ENCODE peak calls at places on chromosomes 6 and 20, in seven cellular contexts. G is body of pancreas, W is Calu3, M is foreskin fibroblast, C is choroid plexus epithelial cell, D is BJ, U is endodermal cell. J is an unnamed sample.
A peak's percentile ranks its signal among the peaks of the same experiment; 100 is the strongest.

GRCh38 chr6:57221936-57222683 is at the start of gene RAB23:
- DNase-seq in M (peak; percentile 95), G (peak; percentile 81), C (peak; percentile 85), U (peak; percentile 96), W (peak; percentile 89), D (peak; percentile 36), J (peak; percentile 81)

GRCh38 chr6:33665957-33666356 is 44.8 kb downstream of the ITPR3 start:
- DNase-seq in W (no peak), M (no peak), G (no peak), C (no peak), U (peak; percentile 69), D (no peak), J (no peak)

GRCh38 chr6:37946021-37946420 is 126.5 kb downstream of the ZFAND3 start:
- DNase-seq in W (no peak), C (no peak), D (no peak), U (no peak), G (no peak), M (no peak), J (no peak)

GRCh38 chr6:121912905-121913304 is 477.5 kb downstream of the GJA1 start:
- DNase-seq in W (no peak), M (no peak), U (no peak), C (no peak), D (no peak), G (no peak), J (no peak)

GRCh38 chr6:42960243-42961019 is at the start of gene GNMT:
- DNase-seq in U (peak; percentile 94), W (peak; percentile 90), C (peak; percentile 26), D (no peak), G (peak; percentile 93), M (peak; percentile 48), J (peak; percentile 45)

GRCh38 chr20:41657655-41658054 is 39.5 kb upstream of the CHD6 start:
- DNase-seq in M (no peak), W (no peak), D (no peak), C (no peak), G (no peak), U (no peak), J (no peak)

GRCh38 chr20:46974669-46975434 is 80.2 kb downstream of the EYA2 start:
- DNase-seq in C (no peak), D (no peak), W (no peak), M (no peak), U (no peak), G (no peak), J (no peak)

GRCh38 chr6:113449051-113449450 is 408.1 kb upstream of the MARCKS start:
- DNase-seq in C (peak; percentile 80), M (peak; percentile 68), U (no peak), G (no peak), D (no peak), W (no peak), J (no peak)

GRCh38 chr20:14410869-14411555 is 73.6 kb upstream of the FLRT3 start:
- DNase-seq in C (no peak), M (peak; percentile 64), D (no peak), G (peak; percentile 27), U (no peak), W (peak; percentile 2), J (no peak)

GRCh38 chr6:152091851-152092341 is 284.4 kb downstream of the ESR1 start:
- DNase-seq in G (no peak), U (no peak), D (no peak), W (no peak), M (peak; percentile 87), C (peak; percentile 46), J (no peak)

GRCh38 chr20:4544765-4545164 is 176.9 kb upstream of the PRND start:
- DNase-seq in D (peak; percentile 42), W (no peak), G (no peak), C (peak; percentile 47), M (peak; percentile 81), U (no peak), J (no peak)

GRCh38 chr6:10101551-10102252 is 313.2 kb downstream of the TFAP2A start:
- DNase-seq in M (no peak), C (no peak), G (no peak), U (no peak), D (no peak), W (no peak), J (no peak)

GRCh38 chr20:8766868-8767390 is 302.0 kb upstream of the PLCB4 start:
- DNase-seq in M (no peak), C (no peak), G (no peak), D (no peak), U (no peak), W (no peak), J (no peak)

GRCh38 chr6:128554302-128554701 is 33.9 kb upstream of the PTPRK start:
- DNase-seq in W (no peak), D (no peak), U (no peak), C (peak; percentile 44), M (peak; percentile 33), G (no peak), J (no peak)

GRCh38 chr6:108755257-108756240 is 92.7 kb upstream of the ARMC2 start:
- DNase-seq in D (no peak), C (peak; percentile 28), U (peak; percentile 29), M (peak; percentile 51), W (no peak), G (no peak), J (no peak)

GRCh38 chr6:46381057-46381456 is 110.2 kb downstream of the RCAN2 start:
- DNase-seq in M (no peak), G (no peak), C (no peak), D (no peak), W (no peak), U (no peak), J (no peak)

GRCh38 chr6:71496018-71496800 is 207.6 kb downstream of the OGFRL1 start:
- DNase-seq in C (peak; percentile 76), G (no peak), W (no peak), U (no peak), M (peak; percentile 56), D (no peak), J (no peak)

GRCh38 chr6:37005827-37006514 is 516 bp downstream of the FGD2 start:
- DNase-seq in G (no peak), M (no peak), U (peak; percentile 22), D (no peak), C (no peak), W (no peak), J (no peak)

GRCh38 chr6:125524356-125524755 is 222.6 kb upstream of the HDDC2 start:
- DNase-seq in C (no peak), W (no peak), M (no peak), G (no peak), D (no peak), U (no peak), J (no peak)

GRCh38 chr6:88166493-88166900 is 350 bp upstream of the CNR1 start:
- DNase-seq in G (no peak), M (peak; percentile 16), W (peak; percentile 37), C (no peak), U (peak; percentile 82), D (no peak), J (no peak)

GRCh38 chr6:12036766-12037165 is 24.7 kb downstream of the HIVEP1 start:
- DNase-seq in M (no peak), D (no peak), C (no peak), G (no peak), U (no peak), W (no peak), J (no peak)

GRCh38 chr6:12538881-12539357 is 177.6 kb upstream of the PHACTR1 start:
- DNase-seq in C (peak; percentile 84), G (peak; percentile 65), W (peak; percentile 58), M (no peak), D (no peak), U (no peak), J (no peak)

GRCh38 chr6:129920103-129920798 is 59.1 kb upstream of the TMEM244 start:
- DNase-seq in C (peak; percentile 39), W (no peak), D (no peak), U (no peak), G (no peak), M (peak; percentile 41), J (no peak)

GRCh38 chr20:32344835-32345506 is 13.2 kb upstream of the ASXL1 start:
- DNase-seq in G (no peak), M (no peak), W (no peak), D (no peak), U (peak; percentile 69), C (no peak), J (no peak)

GRCh38 chr6:52641826-52642225 is 29.1 kb upstream of the TMEM14A start:
- DNase-seq in W (no peak), M (no peak), C (no peak), D (no peak), G (no peak), U (no peak), J (no peak)

GRCh38 chr6:54697423-54697822 is 149.1 kb upstream of the FAM83B start:
- DNase-seq in C (peak; percentile 37), M (peak; percentile 39), D (no peak), W (peak; percentile 19), U (no peak), G (no peak), J (no peak)
- TF ChIP-seq CTCF in C (peak; percentile 52), M (peak; percentile 44), D (peak; percentile 35), W (no peak), U (peak; percentile 60), G (peak; percentile 74), J (no peak)

GRCh38 chr20:21490105-21490504 is 23.8 kb downstream of the NKX2-2 start:
- DNase-seq in M (peak; percentile 20), W (no peak), G (no peak), C (peak; percentile 53), D (no peak), U (no peak), J (no peak)
- TF ChIP-seq CTCF in M (peak; percentile 14), W (no peak), G (peak; percentile 11), C (peak; percentile 58), D (peak; percentile 28), U (peak; percentile 67), J (peak; percentile 11)

GRCh38 chr20:45339799-45340198 is 8.4 kb downstream of the SDC4 start:
- DNase-seq in G (no peak), U (no peak), D (no peak), C (no peak), M (no peak), W (no peak), J (no peak)

GRCh38 chr20:45339084-45339483 is 9.1 kb downstream of the SDC4 start:
- DNase-seq in D (no peak), U (no peak), W (no peak), M (no peak), C (no peak), G (no peak), J (no peak)

GRCh38 chr20:45337367-45338120 is 10.7 kb downstream of the SDC4 start:
- DNase-seq in D (peak; percentile 83), C (peak; percentile 93), U (peak; percentile 83), G (peak; percentile 73), W (peak; percentile 71), M (peak; percentile 97), J (peak; percentile 62)

GRCh38 chr20:45336530-45337366 is 11.5 kb downstream of the SDC4 start:
- DNase-seq in G (no peak), M (peak; percentile 97), D (peak; percentile 95), C (peak; percentile 73), U (no peak), W (no peak), J (no peak)

GRCh38 chr20:45338121-45339030 is 9.8 kb downstream of the SDC4 start:
- DNase-seq in U (no peak), M (peak; percentile 47), W (no peak), G (no peak), C (peak; percentile 46), D (no peak), J (no peak)
- TF ChIP-seq CTCF in U (no peak), M (no peak), W (no peak), G (no peak), C (no peak), D (no peak), J (no peak)

GRCh38 chr6:104771258-104771832 is 88.4 kb downstream of the HACE1 start:
- DNase-seq in W (no peak), U (no peak), M (peak; percentile 28), C (peak; percentile 62), G (no peak), D (no peak), J (no peak)
- TF ChIP-seq CTCF in W (peak; percentile 24), U (peak; percentile 81), M (no peak), C (peak; percentile 56), G (peak; percentile 60), D (peak; percentile 46), J (peak; percentile 60)

GRCh38 chr6:24494726-24495515 is at the start of gene ALDH5A1:
- DNase-seq in M (peak; percentile 57), C (peak; percentile 55), U (peak; percentile 92), D (no peak), G (peak; percentile 63), W (peak; percentile 85), J (peak; percentile 77)
- TF ChIP-seq CTCF in M (peak; percentile 5), C (peak; percentile 46), U (peak; percentile 40), D (peak; percentile 39), G (peak; percentile 22), W (peak; percentile 16), J (no peak)